ENCODE peak calls at places on chromosomes 2 and 18, in five cellular contexts. I is sigmoid colon, X is GM23248, U is heart left ventricle, G is gastrocnemius medialis. Q is an unnamed sample.

GRCh38 chr2:26429779-26430654 is 28.3 kb downstream of the DRC1 start:
- DNase-seq in I (no peak), X (peak; percentile 32), U (peak; percentile 61), G (no peak), Q (peak; percentile 21)

GRCh38 chr2:214649440-214650205 is 159.9 kb downstream of the BARD1 start:
- DNase-seq in I (no peak), X (peak; percentile 81), U (no peak), G (no peak), Q (no peak)

GRCh38 chr2:158034198-158034831 is 67.4 kb upstream of the UPP2 start:
- DNase-seq in I (no peak), X (peak; percentile 66), U (no peak), G (no peak), Q (no peak)

GRCh38 chr2:74293191-74294065 is 49.8 kb downstream of the SLC4A5 start:
- DNase-seq in I (no peak), X (no peak), U (no peak), G (no peak), Q (no peak)

GRCh38 chr2:203830294-203831055 is 37.1 kb upstream of the CTLA4 start:
- DNase-seq in I (no peak), X (no peak), U (no peak), G (no peak), Q (no peak)

GRCh38 chr2:237304763-237305514 is 109.0 kb downstream of the COL6A3 start:
- DNase-seq in I (no peak), X (peak; percentile 93), U (no peak), G (no peak), Q (no peak)

GRCh38 chr2:11631462-11631861 is 38.5 kb downstream of the NTSR2 start:
- DNase-seq in I (no peak), X (peak; percentile 7), U (no peak), G (peak; percentile 16), Q (no peak)

GRCh38 chr18:56431551-56431950 is 206.8 kb downstream of the TXNL1 start:
- DNase-seq in I (no peak), X (no peak), U (no peak), G (no peak), Q (no peak)

GRCh38 chr2:73294239-73294638 is 891 bp upstream of the EGR4 start:
- DNase-seq in I (no peak), X (no peak), U (no peak), G (no peak), Q (no peak)

GRCh38 chr18:49025767-49026500 is 75.2 kb upstream of the SMAD7 start:
- DNase-seq in I (no peak), X (no peak), U (no peak), G (no peak), Q (no peak)

GRCh38 chr18:21129586-21130216 is 18.1 kb upstream of the ROCK1 start:
- DNase-seq in I (no peak), X (peak; percentile 85), U (no peak), G (no peak), Q (no peak)

GRCh38 chr2:40430741-40431599 is 20.9 kb downstream of the SLC8A1 start:
- DNase-seq in I (no peak), X (no peak), U (no peak), G (no peak), Q (no peak)

GRCh38 chr2:190376591-190377245 is 31.4 kb upstream of the MFSD6 start:
- DNase-seq in I (no peak), X (no peak), U (no peak), G (no peak), Q (no peak)

GRCh38 chr2:77604953-77605947 is 83.1 kb upstream of the LRRTM4 start:
- DNase-seq in I (no peak), X (no peak), U (no peak), G (no peak), Q (no peak)

GRCh38 chr2:84902526-84902925 is 2.9 kb upstream of the TMSB10 start:
- DNase-seq in I (no peak), X (no peak), U (no peak), G (no peak), Q (no peak)

GRCh38 chr2:199316851-199317250 is 140.9 kb downstream of the SATB2 start:
- DNase-seq in I (no peak), X (no peak), U (no peak), G (no peak), Q (no peak)

GRCh38 chr18:2303517-2304238 is 267.6 kb downstream of the METTL4 start:
- DNase-seq in I (no peak), X (peak; percentile 42), U (no peak), G (no peak), Q (no peak)

GRCh38 chr18:46596119-46596518 is 60.9 kb downstream of the LOXHD1 start:
- DNase-seq in I (no peak), X (no peak), U (no peak), G (no peak), Q (no peak)

GRCh38 chr2:60886962-60887361 is 5.6 kb downstream of the REL start:
- DNase-seq in I (no peak), X (no peak), U (no peak), G (no peak), Q (no peak)

GRCh38 chr2:100470898-100471514 is 724 bp downstream of the NMS start:
- DNase-seq in I (no peak), X (peak; percentile 19), U (peak; percentile 26), G (no peak), Q (no peak)

GRCh38 chr2:88959480-88960204 is 268.2 kb downstream of the RPIA start:
- DNase-seq in I (no peak), X (no peak), U (no peak), G (no peak), Q (no peak)

GRCh38 chr2:236799391-236800048 is 229.9 kb downstream of the ACKR3 start:
- DNase-seq in I (no peak), X (no peak), U (no peak), G (no peak), Q (no peak)

GRCh38 chr2:121018136-121019057 is 266.6 kb downstream of the TFCP2L1 start:
- DNase-seq in I (peak; percentile 71), X (no peak), U (peak; percentile 50), G (no peak), Q (peak; percentile 36)

GRCh38 chr2:239264838-239265651 is 135.8 kb downstream of the HDAC4 start:
- DNase-seq in I (peak; percentile 76), X (peak; percentile 82), U (peak; percentile 42), G (no peak), Q (no peak)

GRCh38 chr2:33559336-33559735 is 39.8 kb downstream of the FAM98A start:
- DNase-seq in I (no peak), X (no peak), U (no peak), G (no peak), Q (no peak)

GRCh38 chr2:240896871-240897692 is 1.1 kb upstream of the MAB21L4 start:
- DNase-seq in I (no peak), X (no peak), U (no peak), G (no peak), Q (peak; percentile 11)

GRCh38 chr2:36818542-36818941 is 122.0 kb downstream of the VIT start:
- DNase-seq in I (no peak), X (no peak), U (no peak), G (no peak), Q (no peak)

GRCh38 chr18:31218671-31219383 is 56.2 kb upstream of the DSC1 start:
- DNase-seq in I (no peak), X (no peak), U (no peak), G (no peak), Q (no peak)

GRCh38 chr18:57436193-57436964 is 1.2 kb downstream of the ONECUT2 start:
- DNase-seq in I (no peak), X (no peak), U (no peak), G (no peak), Q (no peak)

GRCh38 chr2:151688719-151689118 is 45.6 kb downstream of the NEB start:
- DNase-seq in I (no peak), X (no peak), U (no peak), G (no peak), Q (no peak)

GRCh38 chr2:134660619-134661403 is 58.0 kb downstream of the TMEM163 start:
- DNase-seq in I (no peak), X (no peak), U (no peak), G (no peak), Q (no peak)

GRCh38 chr2:37527362-37527761 is 144.1 kb downstream of the CDC42EP3 start:
- DNase-seq in I (no peak), X (no peak), U (no peak), G (no peak), Q (no peak)

GRCh38 chr18:9708057-9708881 is at the start of gene RAB31:
- DNase-seq in I (peak; percentile 94), X (peak; percentile 94), U (peak; percentile 89), G (no peak), Q (peak; percentile 78)

GRCh38 chr2:237705225-237705524 is 77.8 kb downstream of the LRRFIP1 start:
- DNase-seq in I (no peak), X (no peak), U (no peak), G (no peak), Q (no peak)

GRCh38 chr2:43609304-43609883 is 13.6 kb upstream of the THADA start:
- DNase-seq in I (no peak), X (peak; percentile 73), U (no peak), G (no peak), Q (peak; percentile 40)

GRCh38 chr2:180604077-180604476 is 376.3 kb upstream of the UBE2E3 start:
- DNase-seq in I (no peak), X (peak; percentile 19), U (no peak), G (no peak), Q (no peak)

GRCh38 chr18:48402953-48403352 is 6.2 kb downstream of the ZBTB7C start:
- DNase-seq in I (no peak), X (peak; percentile 31), U (no peak), G (no peak), Q (no peak)

GRCh38 chr18:13622751-13623150 is 103.6 kb downstream of the FAM210A start:
- DNase-seq in I (no peak), X (no peak), U (no peak), G (no peak), Q (no peak)
- H3K27ac ChIP-seq in I (no peak overlapping the region), X (no peak overlapping the region), U (no peak overlapping the region), G (no peak overlapping the region), Q (no peak overlapping the region)

GRCh38 chr2:10400978-10401951 is 46.9 kb downstream of the ODC1 start:
- DNase-seq in I (no peak), X (no peak), U (peak; percentile 57), G (no peak), Q (no peak)
- H3K4me1 ChIP-seq in I (no peaks in the 10 kb centered on the region), X (peaks cover 42% of the 10 kb centered on the region), U (peaks cover 50% of the 10 kb centered on the region), G (peaks cover 39% of the 10 kb centered on the region), Q (peaks cover 70% of the 10 kb centered on the region)

GRCh38 chr2:222754324-222754723 is 82.9 kb downstream of the MOGAT1 start:
- DNase-seq in I (no peak), X (no peak), U (no peak), G (no peak), Q (no peak)
- H3K4me3 ChIP-seq in I (no peak overlapping the region), X (no peak overlapping the region), U (no peak overlapping the region), G (no peak overlapping the region), Q (no peak overlapping the region)

DNA sequence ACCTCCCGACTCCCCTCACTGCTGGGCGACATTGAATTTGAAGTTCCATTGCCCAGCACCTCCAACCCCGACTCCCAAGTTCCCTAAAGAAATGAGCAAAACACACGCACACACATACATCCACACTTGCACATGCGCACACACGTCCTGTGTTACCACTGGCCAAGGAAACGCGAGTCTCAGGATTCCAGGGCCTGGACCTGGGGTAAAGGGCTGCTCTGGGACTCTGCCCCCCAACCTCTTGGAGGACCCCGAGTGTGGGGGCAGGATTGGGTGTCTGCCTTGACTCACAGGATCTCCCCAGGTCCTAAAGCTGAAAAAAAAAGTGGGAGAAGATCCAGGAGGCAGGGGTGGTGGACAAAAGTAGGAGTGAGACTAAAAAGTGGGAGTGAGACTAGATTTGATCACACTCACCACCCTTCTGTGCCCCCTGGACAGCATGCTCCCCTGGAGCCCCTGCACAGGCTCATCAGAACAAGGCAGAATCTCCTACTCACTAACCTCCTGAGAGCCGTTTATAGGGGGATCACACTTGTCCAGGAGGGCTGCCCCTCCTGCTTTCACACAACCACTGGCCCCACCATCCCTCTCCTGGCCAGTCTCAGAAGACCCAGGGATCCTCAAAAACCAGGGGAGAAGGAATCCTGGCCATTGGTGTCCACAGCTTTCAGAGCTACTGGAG is 202.2 kb downstream of the TNS1 start:
- DNase-seq in I (peak; percentile 70), X (no peak), U (no peak), G (peak; percentile 3), Q (no peak)
- H3K27ac ChIP-seq in I (peak overlapping the region; percentile 80), X (no peak overlapping the region), U (peak overlapping the region; percentile 25), G (peak overlapping the region; percentile 83), Q (peak overlapping the region; percentile 76)

Q was measured in heart right ventricle.